ENCODE peak calls at places on chromosomes 16 and 17, in six cellular contexts. O is left lung, U is upper lobe of right lung, I is K562, G is PC-3, Q is IMR-90. Y is an unnamed sample. For H3K36me3 and H3K27me3, the result is how much of the 10 kb centered on the place peaks cover.

GRCh38 chr17:7579839-7580630 is 597 bp downstream of the CD68 start:
- ATAC-seq in I (peak), Q (no peak), G (no peak), U (peak), O (no peak), Y (no peak)

GRCh38 chr17:68182940-68183551 is 64.8 kb upstream of the AMZ2 start:
- ATAC-seq in G (peak), U (peak), O (no peak), I (peak), Q (no peak), Y (no peak)

GRCh38 chr17:59791603-59792457 is 84.4 kb downstream of the VMP1 start:
- ATAC-seq in G (no peak), I (no peak), U (no peak), O (no peak), Q (peak), Y (no peak)

GRCh38 chr17:78253946-78254672 is 22.7 kb downstream of the TMEM235 start:
- ATAC-seq in O (peak), I (peak), G (peak), Q (peak), U (peak), Y (peak)

GRCh38 chr16:83980794-83981193 is 12.8 kb downstream of the NECAB2 start:
- ATAC-seq in U (peak), O (no peak), I (no peak), G (no peak), Q (no peak), Y (no peak)

GRCh38 chr16:69100046-69100765 is 5.2 kb upstream of the HAS3 start:
- ATAC-seq in I (no peak), Q (no peak), G (no peak), U (peak), O (peak), Y (no peak)

GRCh38 chr17:68319420-68320162 is 28.3 kb downstream of the ARSG start:
- ATAC-seq in Q (no peak), G (no peak), U (peak), O (peak), I (no peak), Y (no peak)

GRCh38 chr16:12009922-12010321 is 33.4 kb downstream of the SNX29 start:
- ATAC-seq in G (no peak), U (no peak), O (no peak), I (no peak), Q (no peak), Y (no peak)

GRCh38 chr16:2514333-2515179 is 804 bp downstream of the ATP6V0C start:
- ATAC-seq in I (no peak), O (peak), Q (no peak), G (no peak), U (peak), Y (no peak)

GRCh38 chr17:77473615-77474226 is 333.0 kb downstream of the SEC14L1 start:
- ATAC-seq in U (no peak), G (no peak), I (no peak), Q (no peak), O (peak), Y (no peak)

GRCh38 chr17:27420211-27420950 is 35.9 kb upstream of the KSR1 start:
- ATAC-seq in U (no peak), G (no peak), Q (no peak), I (no peak), O (no peak), Y (no peak)

GRCh38 chr16:68488559-68488958 is 40.3 kb upstream of the SMPD3 start:
- ATAC-seq in U (no peak), O (no peak), Q (no peak), I (no peak), G (no peak), Y (no peak)

GRCh38 chr16:50767197-50767596 is 25.3 kb downstream of the CYLD start:
- ATAC-seq in U (no peak), G (no peak), O (no peak), Q (no peak), I (no peak), Y (no peak)

GRCh38 chr16:65105173-65105572 is 16.7 kb downstream of the CDH11 start:
- ATAC-seq in U (no peak), Q (peak), I (no peak), G (no peak), O (no peak), Y (no peak)

GRCh38 chr17:73934696-73935095 is 268.8 kb upstream of the RPL38 start:
- ATAC-seq in G (no peak), Q (no peak), I (no peak), O (no peak), U (no peak), Y (no peak)

GRCh38 chr17:17304521-17304985 is 1.4 kb downstream of the NT5M start:
- ATAC-seq in I (peak), U (no peak), O (no peak), Q (no peak), G (no peak), Y (no peak)

GRCh38 chr17:40664582-40665333 is at the start of gene KRT222:
- ATAC-seq in Q (no peak), O (no peak), I (peak), G (no peak), U (no peak), Y (no peak)

GRCh38 chr16:78566397-78567073 is 467.1 kb downstream of the WWOX start:
- ATAC-seq in U (no peak), G (no peak), I (no peak), Q (no peak), O (no peak), Y (no peak)

GRCh38 chr16:52407778-52408177 is 139.2 kb downstream of the TOX3 start:
- ATAC-seq in O (peak), Q (no peak), U (peak), G (no peak), I (no peak), Y (no peak)

GRCh38 chr17:35841505-35841904 is 27.2 kb downstream of the HEATR9 start:
- ATAC-seq in U (no peak), O (no peak), G (no peak), I (no peak), Q (peak), Y (no peak)
- H3K36me3 ChIP-seq in U (half or more), O (under half), G (under half), I (half or more), Q (half or more), Y (half or more)

DNA sequence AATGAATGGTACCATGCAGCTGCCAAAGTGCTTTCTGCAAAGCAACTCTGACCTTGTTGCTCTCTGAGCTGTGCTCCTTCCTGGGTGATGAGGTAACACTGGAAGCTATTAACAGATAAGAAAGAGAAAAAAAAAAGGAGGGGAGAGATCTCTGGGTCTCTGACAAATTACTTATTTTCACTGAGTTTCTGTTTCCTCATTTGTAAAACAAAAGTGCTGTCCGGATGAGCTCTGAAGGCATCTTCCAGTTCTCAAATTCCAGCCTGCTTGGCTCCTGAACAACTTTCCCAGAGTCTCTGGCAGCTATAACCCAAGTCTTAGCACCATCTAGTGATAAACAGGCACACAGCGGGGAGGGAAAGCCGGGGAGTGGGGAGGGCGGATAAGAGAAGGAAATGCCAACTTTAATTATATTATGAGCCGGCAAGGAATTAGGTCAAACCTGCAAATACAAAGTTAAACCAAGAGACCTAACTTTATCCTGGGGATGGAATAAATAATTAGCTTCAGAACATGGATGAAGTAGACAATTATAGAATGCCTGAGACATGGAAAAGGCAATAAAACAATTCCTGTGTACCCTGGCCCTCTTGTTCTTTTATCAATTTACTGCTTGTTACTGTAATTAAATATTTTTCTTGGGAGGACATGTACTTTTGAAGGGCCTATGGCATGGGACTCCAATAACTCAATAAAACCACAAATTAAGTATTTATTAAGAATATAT is 61.3 kb upstream of the KIFC3 start:
- ATAC-seq in I (peak), Q (peak), O (peak), G (peak), U (peak), Y (peak)
- TF ChIP-seq CTCF in I (peak), Q (peak), O (peak), G (peak), U (peak), Y (peak)

GRCh38 chr16:86494039-86494564 is 16.2 kb upstream of the FOXF1 start:
- ATAC-seq in I (no peak), Q (no peak), U (no peak), G (no peak), O (no peak), Y (no peak)
- H3K27me3 ChIP-seq in I (half or more), Q (under half), U (half or more), G (half or more), O (half or more), Y (half or more)

DNA sequence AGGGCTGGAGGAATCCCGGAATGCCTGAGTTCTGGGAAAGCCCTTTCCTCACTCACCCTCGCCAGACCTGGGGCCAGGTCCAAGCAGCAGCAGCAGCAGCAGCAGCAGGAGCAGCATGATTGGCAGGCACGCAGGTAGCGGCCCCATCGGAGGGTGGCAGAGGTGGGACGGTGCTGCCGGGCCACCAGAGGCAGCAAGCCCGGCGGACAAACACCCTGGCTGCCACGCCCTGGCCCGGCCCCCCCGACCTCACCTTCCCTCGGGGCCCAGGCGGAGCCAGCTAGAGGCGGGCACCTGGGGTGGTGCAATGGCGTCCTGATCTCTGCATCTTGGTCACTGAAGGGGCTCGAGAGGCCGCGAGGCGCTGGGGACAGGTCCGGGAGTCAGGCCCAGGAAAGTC is 122.4 kb downstream of the LAT start:
- ATAC-seq in G (no peak), U (peak), O (peak), I (no peak), Q (no peak), Y (no peak)
- H3K36me3 ChIP-seq in G (under half), U (under half), O (under half), I (under half), Q (under half), Y (under half)

GRCh38 chr16:9408297-9408696 is 316.9 kb downstream of the HAPSTR1 start:
- ATAC-seq in O (no peak), G (no peak), Q (no peak), I (no peak), U (no peak), Y (no peak)

GRCh38 chr16:9406039-9406438 is 314.6 kb downstream of the HAPSTR1 start:
- ATAC-seq in G (no peak), U (no peak), Q (no peak), I (no peak), O (no peak), Y (no peak)

GRCh38 chr16:9409753-9410493 is 318.5 kb downstream of the HAPSTR1 start:
- ATAC-seq in I (no peak), G (no peak), O (peak), U (no peak), Q (no peak), Y (no peak)

GRCh38 chr16:9404811-9405210 is 313.4 kb downstream of the HAPSTR1 start:
- ATAC-seq in O (no peak), Q (no peak), G (no peak), I (no peak), U (no peak), Y (no peak)

DNA sequence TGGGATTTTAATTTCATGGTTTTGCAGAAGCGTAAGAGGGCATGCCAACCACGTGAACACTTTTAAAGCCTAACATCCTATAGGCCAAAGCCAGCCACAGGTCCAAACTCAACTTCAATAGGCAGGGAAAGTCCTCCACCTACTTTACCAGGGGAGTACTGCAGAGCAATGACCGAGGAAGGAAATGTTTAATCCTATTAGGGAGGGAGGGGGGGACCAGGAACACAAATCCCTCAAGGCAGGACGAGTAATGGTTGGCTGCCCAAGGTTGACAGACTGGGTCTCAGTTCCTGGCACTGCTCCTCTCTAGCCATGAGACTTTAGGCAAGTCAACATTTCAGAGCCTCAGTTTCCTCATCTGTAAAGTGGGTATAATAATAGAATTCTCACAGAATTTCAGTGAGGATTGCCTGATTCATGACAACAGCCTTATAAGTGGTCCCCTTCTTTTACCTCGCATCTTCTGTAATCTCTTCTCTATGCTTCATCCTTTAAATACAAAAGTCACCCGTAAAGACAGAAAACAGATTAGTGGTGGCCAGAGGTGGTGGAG is 315.8 kb downstream of the HAPSTR1 start:
- ATAC-seq in G (no peak), O (no peak), U (no peak), I (no peak), Q (no peak), Y (no peak)
- TF ChIP-seq CTCF in G (no peak), O (no peak), U (no peak), I (no peak), Q (no peak), Y (no peak)

GRCh38 chr16:87667946-87668345 is 65.6 kb downstream of the JPH3 start:
- ATAC-seq in G (no peak), O (no peak), I (no peak), U (no peak), Q (no peak), Y (no peak)
- H3K27me3 ChIP-seq in G (under half), O (half or more), I (half or more), U (under half), Q (half or more), Y (half or more)

DNA sequence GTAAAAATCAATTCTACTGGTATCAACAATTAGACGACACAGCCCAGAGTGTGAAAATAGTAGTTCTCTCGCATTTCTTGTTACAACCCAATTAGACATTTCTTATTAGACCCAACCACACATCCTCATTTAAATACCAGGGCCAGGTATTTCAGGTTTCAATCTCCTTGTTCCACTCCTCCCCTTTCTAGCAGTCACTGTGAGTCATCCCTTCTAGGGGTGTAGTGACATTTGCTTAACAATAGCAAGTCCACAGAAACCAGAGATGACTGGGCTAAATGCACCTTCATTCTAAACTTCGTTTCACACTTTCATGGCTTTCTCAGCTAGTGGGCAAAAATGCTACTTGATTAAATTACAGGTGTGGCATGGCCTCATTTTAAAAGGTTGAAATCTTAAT is 116.9 kb upstream of the CACNG3 start:
- ATAC-seq in I (no peak), O (peak), G (no peak), U (no peak), Q (no peak), Y (no peak)
- H3K36me3 ChIP-seq in I (half or more), O (under half), G (under half), U (under half), Q (under half), Y (under half)

DNA sequence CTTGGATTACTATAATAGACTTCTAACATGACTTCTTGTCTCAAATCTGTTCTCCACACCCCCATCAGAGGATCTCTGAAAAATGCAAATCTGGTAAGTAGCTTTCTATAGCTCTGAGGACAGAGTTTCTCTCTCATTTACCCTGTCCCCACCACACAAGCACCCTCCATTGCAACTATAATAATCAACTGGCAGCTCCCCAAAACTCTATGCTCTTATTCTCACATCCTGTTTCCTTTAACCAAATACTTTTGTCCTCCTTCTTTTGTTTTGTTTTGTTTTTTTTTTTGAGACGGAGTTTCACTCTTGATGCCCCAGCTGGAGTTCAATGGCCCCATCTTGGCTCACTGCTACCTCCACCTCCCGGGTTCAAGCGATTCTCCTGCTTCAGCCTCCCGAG is 73.4 kb downstream of the HELZ start:
- ATAC-seq in Q (no peak), O (no peak), U (no peak), I (no peak), G (no peak), Y (no peak)
- TF ChIP-seq CTCF in Q (no peak), O (no peak), U (no peak), I (no peak), G (no peak), Y (no peak)

DNA sequence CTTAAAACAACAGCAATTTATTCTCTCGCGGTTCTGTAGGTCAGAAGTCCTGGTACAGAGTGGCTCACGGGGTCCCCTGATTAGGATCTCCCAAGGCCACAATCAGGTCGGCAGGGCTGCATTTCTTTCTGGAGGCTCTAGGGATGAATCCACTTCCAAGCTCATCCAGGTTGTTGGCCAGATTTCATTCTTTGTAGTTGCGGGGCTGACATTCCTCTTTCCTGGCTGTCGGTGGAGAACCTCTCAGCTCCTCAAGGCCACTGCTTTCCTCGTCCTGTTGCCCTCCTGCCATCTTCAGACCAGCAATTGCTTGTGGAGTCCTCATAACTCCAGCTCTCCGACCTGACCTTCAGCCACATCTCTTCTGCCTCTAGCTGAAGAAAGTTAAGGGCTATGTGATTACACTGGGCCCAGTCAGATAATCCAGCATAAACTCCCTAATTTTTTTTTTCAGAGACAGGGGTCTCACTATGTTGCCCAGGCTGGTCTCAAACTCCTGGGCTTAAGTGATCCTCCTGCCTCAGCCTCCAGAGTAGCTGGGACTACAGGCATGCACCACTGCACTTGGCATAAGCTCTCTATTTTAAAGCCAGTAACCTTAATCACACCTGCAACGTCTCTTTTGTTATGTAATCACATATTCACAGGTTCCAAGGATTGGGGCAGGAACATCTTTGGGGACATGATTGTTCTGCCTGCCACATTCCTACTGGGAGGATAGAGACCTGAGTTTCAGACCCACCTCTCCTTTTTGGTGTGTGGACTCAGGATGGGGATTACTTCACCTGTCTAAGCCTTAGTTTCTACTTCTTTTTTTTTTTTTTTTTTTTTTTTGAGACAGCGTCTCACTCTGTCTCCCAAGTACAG is 4.1 kb upstream of the GAST start:
- ATAC-seq in G (no peak), O (no peak), I (no peak), U (no peak), Q (no peak), Y (no peak)
- H3K27me3 ChIP-seq in G (under half), O (under half), I (under half), U (under half), Q (under half), Y (under half)